ENCODE peak calls at places on chromosomes 12 and 14, in nine cellular contexts. One of them, this sample, is unnamed.

GRCh38 chr14:51630987-51631386 is 20.7 kb upstream of the FRMD6 start:
- DNase-seq in psoas muscle: no peak
- DNase-seq in thoracic aorta: no peak
- DNase-seq in AG04449: no peak
- DNase-seq in cardiac muscle cell: no peak
- DNase-seq in stomach: no peak
- DNase-seq in transverse colon: no peak
- DNase-seq in heart left ventricle: no peak
- DNase-seq in endodermal cell: no peak
- DNase-seq in this sample: no peak

GRCh38 chr14:65478596-65478995 is 66.1 kb downstream of the FUT8 start:
- DNase-seq in psoas muscle: no peak
- DNase-seq in thoracic aorta: no peak
- DNase-seq in AG04449: no peak
- DNase-seq in cardiac muscle cell: no peak
- DNase-seq in stomach: no peak
- DNase-seq in transverse colon: no peak
- DNase-seq in heart left ventricle: no peak
- DNase-seq in endodermal cell: no peak
- DNase-seq in this sample: no peak

GRCh38 chr12:114316076-114316475 is 89.9 kb downstream of the TBX5 start:
- DNase-seq in psoas muscle: no peak
- DNase-seq in thoracic aorta: no peak
- DNase-seq in AG04449: peak
- DNase-seq in cardiac muscle cell: no peak
- DNase-seq in stomach: no peak
- DNase-seq in transverse colon: no peak
- DNase-seq in heart left ventricle: no peak
- DNase-seq in endodermal cell: no peak
- DNase-seq in this sample: peak

GRCh38 chr12:52005903-52006703 is 643 bp upstream of the TAMALIN start:
- DNase-seq in psoas muscle: peak
- DNase-seq in thoracic aorta: no peak
- DNase-seq in AG04449: no peak
- DNase-seq in cardiac muscle cell: peak
- DNase-seq in stomach: peak
- DNase-seq in transverse colon: peak
- DNase-seq in heart left ventricle: peak
- DNase-seq in endodermal cell: peak
- DNase-seq in this sample: no peak

GRCh38 chr14:94025720-94026119 is 420 bp upstream of the OTUB2 start:
- DNase-seq in psoas muscle: no peak
- DNase-seq in thoracic aorta: no peak
- DNase-seq in AG04449: no peak
- DNase-seq in cardiac muscle cell: no peak
- DNase-seq in stomach: no peak
- DNase-seq in transverse colon: no peak
- DNase-seq in heart left ventricle: no peak
- DNase-seq in endodermal cell: no peak
- DNase-seq in this sample: no peak

GRCh38 chr12:11576104-11576503 is 73.4 kb upstream of the ETV6 start:
- DNase-seq in psoas muscle: no peak
- DNase-seq in thoracic aorta: no peak
- DNase-seq in AG04449: no peak
- DNase-seq in cardiac muscle cell: no peak
- DNase-seq in stomach: no peak
- DNase-seq in transverse colon: no peak
- DNase-seq in heart left ventricle: no peak
- DNase-seq in endodermal cell: no peak
- DNase-seq in this sample: no peak

GRCh38 chr12:42589465-42590323 is at the start of gene PRICKLE1:
- DNase-seq in psoas muscle: peak
- DNase-seq in thoracic aorta: no peak
- DNase-seq in AG04449: no peak
- DNase-seq in cardiac muscle cell: peak
- DNase-seq in stomach: peak
- DNase-seq in transverse colon: peak
- DNase-seq in heart left ventricle: peak
- DNase-seq in endodermal cell: peak
- DNase-seq in this sample: no peak

GRCh38 chr12:77725611-77726010 is 105.1 kb upstream of the NAV3 start:
- DNase-seq in psoas muscle: no peak
- DNase-seq in thoracic aorta: no peak
- DNase-seq in AG04449: peak
- DNase-seq in cardiac muscle cell: no peak
- DNase-seq in stomach: no peak
- DNase-seq in transverse colon: no peak
- DNase-seq in heart left ventricle: no peak
- DNase-seq in endodermal cell: no peak
- DNase-seq in this sample: peak

DNA sequence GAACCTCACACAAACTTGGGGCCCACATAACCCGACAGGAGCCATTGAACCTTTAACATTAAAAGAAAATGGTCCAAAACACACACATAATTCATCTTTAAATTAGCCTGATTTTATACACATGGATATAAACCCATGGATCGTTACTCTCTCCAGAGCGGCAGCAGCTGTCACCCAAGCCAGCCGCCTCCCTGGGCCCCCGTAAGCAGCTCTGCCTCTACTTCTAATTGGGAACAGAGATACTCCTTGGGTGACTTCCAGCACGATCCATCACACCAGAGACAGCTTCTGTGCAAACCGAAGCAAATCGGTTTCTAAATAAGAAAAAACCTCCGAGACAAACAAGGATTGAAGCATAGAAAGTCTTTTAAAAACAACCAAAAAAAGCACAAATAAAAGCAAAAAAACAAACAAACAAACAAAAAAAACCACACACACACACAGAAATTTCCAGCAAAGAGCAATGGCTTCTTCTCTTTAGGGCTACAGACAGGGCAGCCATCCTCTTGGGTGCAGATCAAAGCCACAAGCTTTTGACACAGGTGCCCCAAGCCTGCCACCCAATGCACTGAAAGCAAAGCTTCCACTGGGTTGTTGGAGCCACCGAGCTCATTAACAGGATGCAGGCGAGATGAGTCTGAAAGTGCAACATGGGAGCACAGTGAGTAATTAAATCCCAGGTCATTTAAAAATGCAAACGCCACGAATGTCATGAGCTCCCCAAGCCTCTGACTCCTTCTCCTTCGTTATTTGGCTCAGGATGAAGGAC is 156.9 kb downstream of the DPF3 start:
- DNase-seq in psoas muscle: no peak
- DNase-seq in thoracic aorta: no peak
- DNase-seq in AG04449: no peak
- DNase-seq in cardiac muscle cell: no peak
- DNase-seq in stomach: no peak
- DNase-seq in transverse colon: no peak
- DNase-seq in heart left ventricle: no peak
- DNase-seq in endodermal cell: no peak
- DNase-seq in this sample: no peak
- H3K4me3 ChIP-seq in psoas muscle: no peak
- H3K4me3 ChIP-seq in thoracic aorta: no peak
- H3K4me3 ChIP-seq in AG04449: no peak
- H3K4me3 ChIP-seq in cardiac muscle cell: no peak
- H3K4me3 ChIP-seq in stomach: no peak
- H3K4me3 ChIP-seq in transverse colon: no peak
- H3K4me3 ChIP-seq in heart left ventricle: no peak
- H3K4me3 ChIP-seq in endodermal cell: no peak
- H3K4me3 ChIP-seq in this sample: no peak

GRCh38 chr14:76313303-76313702 is 62.6 kb upstream of the ESRRB start:
- DNase-seq in psoas muscle: no peak
- DNase-seq in thoracic aorta: no peak
- DNase-seq in AG04449: no peak
- DNase-seq in cardiac muscle cell: no peak
- DNase-seq in stomach: no peak
- DNase-seq in transverse colon: no peak
- DNase-seq in heart left ventricle: no peak
- DNase-seq in endodermal cell: no peak
- DNase-seq in this sample: no peak

GRCh38 chr14:76312821-76313220 is 63.1 kb upstream of the ESRRB start:
- DNase-seq in psoas muscle: no peak
- DNase-seq in thoracic aorta: no peak
- DNase-seq in AG04449: no peak
- DNase-seq in cardiac muscle cell: no peak
- DNase-seq in stomach: no peak
- DNase-seq in transverse colon: no peak
- DNase-seq in heart left ventricle: no peak
- DNase-seq in endodermal cell: peak
- DNase-seq in this sample: no peak

GRCh38 chr14:76307786-76308780 is 67.9 kb upstream of the ESRRB start:
- DNase-seq in psoas muscle: no peak
- DNase-seq in thoracic aorta: no peak
- DNase-seq in AG04449: no peak
- DNase-seq in cardiac muscle cell: no peak
- DNase-seq in stomach: no peak
- DNase-seq in transverse colon: no peak
- DNase-seq in heart left ventricle: no peak
- DNase-seq in endodermal cell: peak
- DNase-seq in this sample: no peak

GRCh38 chr14:76311410-76311758 is 64.6 kb upstream of the ESRRB start:
- DNase-seq in psoas muscle: no peak
- DNase-seq in thoracic aorta: no peak
- DNase-seq in AG04449: no peak
- DNase-seq in cardiac muscle cell: no peak
- DNase-seq in stomach: no peak
- DNase-seq in transverse colon: no peak
- DNase-seq in heart left ventricle: no peak
- DNase-seq in endodermal cell: peak
- DNase-seq in this sample: no peak

GRCh38 chr14:76309572-76310551 is 66.1 kb upstream of the ESRRB start:
- DNase-seq in psoas muscle: peak
- DNase-seq in thoracic aorta: no peak
- DNase-seq in AG04449: no peak
- DNase-seq in cardiac muscle cell: peak
- DNase-seq in stomach: no peak
- DNase-seq in transverse colon: no peak
- DNase-seq in heart left ventricle: peak
- DNase-seq in endodermal cell: peak
- DNase-seq in this sample: no peak
- TF ChIP-seq CTCF in psoas muscle: peak
- TF ChIP-seq CTCF in thoracic aorta: peak
- TF ChIP-seq CTCF in AG04449: no peak
- TF ChIP-seq CTCF in cardiac muscle cell: no peak
- TF ChIP-seq CTCF in stomach: no peak
- TF ChIP-seq CTCF in transverse colon: no peak
- TF ChIP-seq CTCF in heart left ventricle: peak
- TF ChIP-seq CTCF in endodermal cell: peak
- TF ChIP-seq CTCF in this sample: no peak

GRCh38 chr12:8678661-8679111 is 16.1 kb upstream of the MFAP5 start:
- DNase-seq in psoas muscle: no peak
- DNase-seq in thoracic aorta: no peak
- DNase-seq in AG04449: peak
- DNase-seq in cardiac muscle cell: no peak
- DNase-seq in stomach: no peak
- DNase-seq in transverse colon: no peak
- DNase-seq in heart left ventricle: no peak
- DNase-seq in endodermal cell: no peak
- DNase-seq in this sample: no peak

GRCh38 chr12:8677362-8677761 is 14.7 kb upstream of the MFAP5 start:
- DNase-seq in psoas muscle: no peak
- DNase-seq in thoracic aorta: no peak
- DNase-seq in AG04449: no peak
- DNase-seq in cardiac muscle cell: no peak
- DNase-seq in stomach: no peak
- DNase-seq in transverse colon: no peak
- DNase-seq in heart left ventricle: no peak
- DNase-seq in endodermal cell: no peak
- DNase-seq in this sample: no peak

GRCh38 chr12:8676651-8677050 is 14.0 kb upstream of the MFAP5 start:
- DNase-seq in psoas muscle: no peak
- DNase-seq in thoracic aorta: no peak
- DNase-seq in AG04449: no peak
- DNase-seq in cardiac muscle cell: no peak
- DNase-seq in stomach: no peak
- DNase-seq in transverse colon: no peak
- DNase-seq in heart left ventricle: no peak
- DNase-seq in endodermal cell: no peak
- DNase-seq in this sample: no peak

GRCh38 chr12:8680533-8680932 is 17.3 kb upstream of the RIMKLB start:
- DNase-seq in psoas muscle: no peak
- DNase-seq in thoracic aorta: no peak
- DNase-seq in AG04449: no peak
- DNase-seq in cardiac muscle cell: no peak
- DNase-seq in stomach: no peak
- DNase-seq in transverse colon: no peak
- DNase-seq in heart left ventricle: no peak
- DNase-seq in endodermal cell: no peak
- DNase-seq in this sample: no peak

DNA sequence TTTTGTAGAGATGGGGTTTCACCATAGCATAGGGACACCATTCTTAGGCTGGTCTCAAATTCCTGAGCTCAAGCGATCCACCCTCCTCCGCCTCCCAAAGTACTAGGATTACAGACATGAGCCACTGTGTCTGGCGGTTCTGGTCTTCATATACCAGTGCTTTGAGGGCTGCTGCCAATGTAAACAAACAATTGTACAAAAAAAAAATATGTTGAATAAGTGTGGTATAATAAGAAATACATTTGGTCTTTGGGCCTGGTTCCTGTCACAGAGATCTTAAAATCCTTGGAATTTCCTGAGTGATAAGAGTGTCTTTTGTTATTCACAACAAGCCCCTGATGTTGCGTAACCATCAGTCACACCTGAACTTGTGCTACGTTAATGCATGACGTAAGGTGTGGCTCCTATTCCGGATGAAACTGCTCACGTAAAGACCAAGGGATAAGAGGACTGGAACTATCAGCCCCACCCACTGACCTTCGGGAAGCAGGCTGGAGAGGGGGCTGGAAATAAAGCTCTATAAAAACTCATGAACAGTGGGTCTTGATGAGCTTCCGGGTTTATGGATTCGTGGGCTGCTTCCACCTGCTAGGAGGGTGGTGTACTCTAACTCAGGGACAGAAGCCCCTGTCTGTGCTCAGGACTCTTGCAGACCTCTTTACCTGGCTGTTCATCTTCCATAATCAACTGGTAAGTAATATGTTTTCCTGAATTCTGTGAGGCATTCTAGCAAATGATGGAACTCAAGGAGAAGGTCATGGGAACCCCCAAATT is 16.5 kb upstream of the RIMKLB start:
- DNase-seq in psoas muscle: no peak
- DNase-seq in thoracic aorta: no peak
- DNase-seq in AG04449: no peak
- DNase-seq in cardiac muscle cell: no peak
- DNase-seq in stomach: no peak
- DNase-seq in transverse colon: no peak
- DNase-seq in heart left ventricle: peak
- DNase-seq in endodermal cell: peak
- DNase-seq in this sample: no peak
- H3K4me3 ChIP-seq in psoas muscle: peak
- H3K4me3 ChIP-seq in thoracic aorta: no peak
- H3K4me3 ChIP-seq in AG04449: no peak
- H3K4me3 ChIP-seq in cardiac muscle cell: no peak
- H3K4me3 ChIP-seq in stomach: no peak
- H3K4me3 ChIP-seq in transverse colon: no peak
- H3K4me3 ChIP-seq in heart left ventricle: no peak
- H3K4me3 ChIP-seq in endodermal cell: peak
- H3K4me3 ChIP-seq in this sample: no peak

GRCh38 chr12:9381619-9382018 is 173.4 kb upstream of the PZP start:
- DNase-seq in psoas muscle: no peak
- DNase-seq in thoracic aorta: no peak
- DNase-seq in AG04449: no peak
- DNase-seq in cardiac muscle cell: no peak
- DNase-seq in stomach: no peak
- DNase-seq in transverse colon: no peak
- DNase-seq in heart left ventricle: no peak
- DNase-seq in endodermal cell: no peak
- DNase-seq in this sample: no peak

GRCh38 chr12:9380650-9381049 is 172.5 kb upstream of the PZP start:
- DNase-seq in psoas muscle: no peak
- DNase-seq in thoracic aorta: no peak
- DNase-seq in AG04449: no peak
- DNase-seq in cardiac muscle cell: no peak
- DNase-seq in stomach: no peak
- DNase-seq in transverse colon: no peak
- DNase-seq in heart left ventricle: no peak
- DNase-seq in endodermal cell: no peak
- DNase-seq in this sample: no peak

GRCh38 chr12:9379023-9379742 is 171.0 kb upstream of the PZP start:
- DNase-seq in psoas muscle: no peak
- DNase-seq in thoracic aorta: no peak
- DNase-seq in AG04449: no peak
- DNase-seq in cardiac muscle cell: no peak
- DNase-seq in stomach: no peak
- DNase-seq in transverse colon: no peak
- DNase-seq in heart left ventricle: no peak
- DNase-seq in endodermal cell: peak
- DNase-seq in this sample: no peak

GRCh38 chr12:9383585-9383984 is 175.4 kb upstream of the PZP start:
- DNase-seq in psoas muscle: no peak
- DNase-seq in thoracic aorta: no peak
- DNase-seq in AG04449: no peak
- DNase-seq in cardiac muscle cell: no peak
- DNase-seq in stomach: no peak
- DNase-seq in transverse colon: no peak
- DNase-seq in heart left ventricle: no peak
- DNase-seq in endodermal cell: peak
- DNase-seq in this sample: no peak

GRCh38 chr12:9378430-9378835 is 170.2 kb upstream of the PZP start:
- DNase-seq in psoas muscle: no peak
- DNase-seq in thoracic aorta: no peak
- DNase-seq in AG04449: no peak
- DNase-seq in cardiac muscle cell: no peak
- DNase-seq in stomach: no peak
- DNase-seq in transverse colon: no peak
- DNase-seq in heart left ventricle: no peak
- DNase-seq in endodermal cell: peak
- DNase-seq in this sample: no peak
- TF ChIP-seq CTCF in psoas muscle: peak
- TF ChIP-seq CTCF in thoracic aorta: no peak
- TF ChIP-seq CTCF in AG04449: no peak
- TF ChIP-seq CTCF in cardiac muscle cell: peak
- TF ChIP-seq CTCF in stomach: no peak
- TF ChIP-seq CTCF in transverse colon: peak
- TF ChIP-seq CTCF in heart left ventricle: peak
- TF ChIP-seq CTCF in endodermal cell: peak
- TF ChIP-seq CTCF in this sample: peak